ENCODE peak calls at places on chromosomes 2 and 18, in four cellular contexts. S is K562, R is HL-60, G is GM12878. H is an unnamed sample.

GRCh38 chr2:88212251-88212790 is 42.2 kb downstream of the THNSL2 start:
- DNase-seq in S (peak), R (no peak), G (no peak), H (no peak)

GRCh38 chr2:33136570-33136969 is 189.8 kb downstream of the LTBP1 start:
- DNase-seq in S (no peak), R (no peak), G (peak), H (no peak)

GRCh38 chr2:70440621-70441020 is 113.0 kb downstream of the TGFA start:
- DNase-seq in S (no peak), R (no peak), G (no peak), H (no peak)

GRCh38 chr18:12035481-12035880 is 54.2 kb downstream of the IMPA2 start:
- DNase-seq in S (no peak), R (no peak), G (no peak), H (no peak)

GRCh38 chr2:73920577-73921545 is 5.8 kb upstream of the DGUOK start:
- DNase-seq in S (peak), R (no peak), G (no peak), H (no peak)

GRCh38 chr18:65336411-65336810 is 414.4 kb upstream of the CDH7 start:
- DNase-seq in S (no peak), R (no peak), G (no peak), H (no peak)

GRCh38 chr2:23606968-23607367 is 222.0 kb downstream of the KLHL29 start:
- DNase-seq in S (no peak), R (no peak), G (no peak), H (no peak)

GRCh38 chr18:43877922-43878321 is 600.6 kb upstream of the SYT4 start:
- DNase-seq in S (no peak), R (no peak), G (no peak), H (no peak)

GRCh38 chr2:37920570-37920969 is 4.5 kb upstream of the RMDN2 start:
- DNase-seq in S (no peak), R (no peak), G (no peak), H (no peak)

GRCh38 chr2:68730828-68731227 is 3.8 kb upstream of the ARHGAP25 start:
- DNase-seq in S (no peak), R (no peak), G (no peak), H (no peak)

GRCh38 chr2:158998486-158999248 is 30.2 kb downstream of the TANC1 start:
- DNase-seq in S (no peak), R (no peak), G (no peak), H (no peak)

GRCh38 chr2:146801886-146802285 is 1042.9 kb upstream of the ACVR2A start:
- DNase-seq in S (no peak), R (no peak), G (no peak), H (no peak)

GRCh38 chr18:78986018-78986481 is 6.4 kb downstream of the SALL3 start:
- DNase-seq in S (peak), R (peak), G (no peak), H (no peak)

GRCh38 chr18:24491882-24492281 is 31.4 kb downstream of the HRH4 start:
- DNase-seq in S (no peak), R (no peak), G (peak), H (no peak)

GRCh38 chr2:217816396-217816869 is 186.4 kb downstream of the TNS1 start:
- DNase-seq in S (no peak), R (no peak), G (no peak), H (no peak)

GRCh38 chr2:3200420-3200939 is 177.1 kb downstream of the EIPR1 start:
- DNase-seq in S (no peak), R (no peak), G (no peak), H (no peak)

GRCh38 chr18:35582899-35583558 is 1.5 kb downstream of the GALNT1 start:
- DNase-seq in S (no peak), R (no peak), G (no peak), H (no peak)

GRCh38 chr2:135124924-135125886 is 73.1 kb downstream of the RAB3GAP1 start:
- DNase-seq in S (no peak), R (no peak), G (no peak), H (no peak)

GRCh38 chr18:62505669-62506494 is 16.9 kb upstream of the ZCCHC2 start:
- DNase-seq in S (no peak), R (no peak), G (peak), H (peak)

GRCh38 chr2:185219981-185220380 is 518.6 kb upstream of the FSIP2 start:
- DNase-seq in S (no peak), R (no peak), G (no peak), H (no peak)

GRCh38 chr18:23824235-23824634 is 135.0 kb downstream of the LAMA3 start:
- DNase-seq in S (no peak), R (no peak), G (no peak), H (no peak)

GRCh38 chr2:172735646-172736418 is at the start of gene RAPGEF4:
- DNase-seq in S (peak), R (no peak), G (no peak), H (peak)

GRCh38 chr2:105571445-105571987 is 172.7 kb upstream of the FHL2 start:
- DNase-seq in S (no peak), R (peak), G (no peak), H (no peak)

GRCh38 chr2:239646184-239646583 is 245.4 kb upstream of the HDAC4 start:
- DNase-seq in S (no peak), R (no peak), G (no peak), H (no peak)

GRCh38 chr2:219736196-219736595 is 108.8 kb downstream of the SLC4A3 start:
- DNase-seq in S (peak), R (no peak), G (no peak), H (no peak)

GRCh38 chr2:155145758-155146229 is 447.3 kb downstream of the KCNJ3 start:
- DNase-seq in S (no peak), R (no peak), G (peak), H (peak)

GRCh38 chr2:11411768-11412448 is 54.1 kb downstream of the E2F6 start:
- DNase-seq in S (peak), R (no peak), G (no peak), H (no peak)

GRCh38 chr2:81650048-81650971 is 1345.8 kb upstream of the LRRTM1 start:
- DNase-seq in S (no peak), R (no peak), G (no peak), H (no peak)

GRCh38 chr2:48914477-48915077 is 159.1 kb upstream of the LHCGR start:
- DNase-seq in S (no peak), R (no peak), G (no peak), H (no peak)

GRCh38 chr2:100427627-100428258 is 10.3 kb upstream of the CHST10 start:
- DNase-seq in S (peak), R (no peak), G (no peak), H (no peak)

GRCh38 chr2:130720036-130720435 is 8.8 kb upstream of the GPR148 start:
- DNase-seq in S (no peak), R (no peak), G (no peak), H (no peak)

GRCh38 chr2:188628989-188629889 is 337.6 kb downstream of the GULP1 start:
- DNase-seq in S (no peak), R (no peak), G (no peak), H (no peak)

GRCh38 chr2:191612496-191612895 is 65.4 kb upstream of the NABP1 start:
- DNase-seq in S (no peak), R (no peak), G (no peak), H (no peak)

GRCh38 chr2:207239222-207239674 is 73.5 kb upstream of the KLF7 start:
- DNase-seq in S (peak), R (peak), G (no peak), H (no peak)
- TF ChIP-seq SPI1 in S (no peak), R (peak), G (no peak), H (peak)

GRCh38 chr2:22494156-22494555 is 890.8 kb upstream of the KLHL29 start:
- DNase-seq in S (no peak), R (no peak), G (no peak), H (no peak)

GRCh38 chr2:22497789-22498188 is 887.2 kb upstream of the KLHL29 start:
- DNase-seq in S (no peak), R (peak), G (no peak), H (no peak)

GRCh38 chr2:22497064-22497463 is 887.9 kb upstream of the KLHL29 start:
- DNase-seq in S (no peak), R (no peak), G (no peak), H (no peak)

GRCh38 chr2:22499082-22499844 is 885.7 kb upstream of the KLHL29 start:
- DNase-seq in S (no peak), R (no peak), G (no peak), H (no peak)
- TF ChIP-seq POLR2AphosphoS5 in S (no peak), R (no peak), G (no peak), H (no peak)

DNA sequence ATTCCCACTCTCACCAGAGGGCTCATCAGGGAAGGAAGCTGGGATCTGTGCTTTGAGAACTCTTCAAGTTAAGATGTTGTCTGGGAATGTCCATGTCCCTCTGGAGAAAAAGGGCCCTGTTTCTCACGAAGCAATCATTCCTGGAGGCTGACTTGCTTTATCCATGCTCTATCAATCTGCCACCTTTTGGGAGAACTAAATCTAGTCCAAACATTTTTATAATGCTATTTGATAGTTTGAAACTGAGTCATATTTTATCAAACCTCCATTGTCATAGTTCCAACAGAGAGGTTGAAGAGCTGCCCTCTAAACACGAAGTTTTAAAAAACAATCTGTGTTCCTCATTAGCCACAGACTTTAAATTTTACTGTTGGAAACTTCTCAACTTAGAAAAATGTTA is 219.2 kb downstream of the MTX2 start:
- DNase-seq in S (no peak), R (no peak), G (no peak), H (no peak)
- TF ChIP-seq SPI1 in S (no peak), R (no peak), G (no peak), H (no peak)

GRCh38 chr18:9808530-9809241 is 77.1 kb upstream of the TXNDC2 start:
- DNase-seq in S (no peak), R (no peak), G (no peak), H (no peak)

GRCh38 chr18:9810216-9810804 is 75.5 kb upstream of the TXNDC2 start:
- DNase-seq in S (no peak), R (no peak), G (no peak), H (no peak)

GRCh38 chr18:9810994-9811393 is 74.8 kb upstream of the TXNDC2 start:
- DNase-seq in S (no peak), R (no peak), G (no peak), H (no peak)

GRCh38 chr18:9808190-9808529 is 77.6 kb upstream of the TXNDC2 start:
- DNase-seq in S (no peak), R (no peak), G (no peak), H (no peak)

DNA sequence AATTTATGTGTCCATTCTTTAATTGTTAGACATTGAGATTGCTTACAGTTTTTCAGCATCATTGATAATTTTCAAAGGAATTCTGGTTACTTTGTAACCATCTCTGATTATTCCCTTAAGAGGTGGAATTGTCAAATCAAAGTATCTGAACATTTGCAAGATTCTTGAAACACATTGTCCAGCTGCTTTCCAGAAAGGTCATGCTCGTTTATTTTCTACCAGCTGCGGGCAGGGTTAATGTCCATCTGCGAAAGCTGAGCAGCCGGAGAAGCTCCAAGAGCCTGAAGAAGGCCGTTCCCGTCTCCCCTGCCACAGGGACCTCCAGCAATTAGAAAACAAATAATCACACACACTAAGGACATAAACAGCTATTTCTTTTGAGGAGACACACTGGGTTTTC is 76.1 kb upstream of the TXNDC2 start:
- DNase-seq in S (no peak), R (no peak), G (no peak), H (no peak)
- TF ChIP-seq POLR2AphosphoS5 in S (no peak), R (no peak), G (no peak), H (no peak)

DNA sequence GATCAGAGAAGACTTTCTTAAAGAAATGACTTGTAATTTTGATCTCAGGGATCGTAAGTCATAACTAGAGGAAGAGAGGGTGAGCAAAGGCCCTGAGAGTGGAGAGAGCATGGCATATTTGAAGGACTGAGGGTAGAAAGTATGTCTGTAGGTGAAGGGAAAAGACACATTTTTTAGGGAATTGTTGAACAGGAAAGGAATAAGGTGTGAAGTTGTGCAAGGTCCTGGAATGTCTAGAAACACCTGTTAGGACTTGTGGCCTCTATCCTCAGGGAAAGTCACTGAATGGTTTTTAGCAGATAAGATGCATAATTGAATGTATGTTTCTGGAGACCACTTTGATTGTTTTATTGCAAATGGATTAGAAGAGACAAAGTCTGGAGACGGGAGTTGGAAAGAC is 62.5 kb upstream of the ACTR3 start:
- DNase-seq in S (no peak), R (no peak), G (no peak), H (no peak)
- TF ChIP-seq SPI1 in S (no peak), R (no peak), G (no peak), H (no peak)

GRCh38 chr2:197339496-197340220 is 29.1 kb upstream of the ANKRD44 start:
- DNase-seq in S (no peak), R (no peak), G (no peak), H (no peak)
- TF ChIP-seq POLR2AphosphoS5 in S (no peak), R (no peak), G (no peak), H (no peak)

H was measured in GM12891.